ENCODE peak calls at places on chromosomes 16 and 17, in eight cellular contexts. Y, G, M, T, W, X, R and L are unnamed samples.

GRCh38 chr17:51091635-51092034 is 29.0 kb downstream of the SPAG9 start:
- DNase-seq in Y (no peak), G (no peak), M (no peak), T (no peak), W (no peak), X (no peak), R (no peak), L (no peak)

GRCh38 chr17:72512649-72513556 is 392.1 kb downstream of the SOX9 start:
- DNase-seq in Y (no peak), G (no peak), M (no peak), T (no peak), W (no peak), X (no peak), R (no peak), L (no peak)

GRCh38 chr16:27818231-27818630 is 245.3 kb downstream of the GSG1L start:
- DNase-seq in Y (no peak), G (no peak), M (no peak), T (no peak), W (no peak), X (no peak), R (no peak), L (no peak)

GRCh38 chr16:80369559-80369958 is 171.2 kb upstream of the DYNLRB2 start:
- DNase-seq in Y (peak; percentile 42), G (peak; percentile 36), M (peak; percentile 58), T (peak; percentile 84), W (no peak), X (no peak), R (no peak), L (peak; percentile 54)

GRCh38 chr17:81028506-81028858 is 6.5 kb upstream of the BAIAP2 start:
- DNase-seq in Y (no peak), G (no peak), M (no peak), T (no peak), W (no peak), X (no peak), R (no peak), L (no peak)

GRCh38 chr17:17605083-17605746 is 13.7 kb upstream of the PEMT start:
- DNase-seq in Y (no peak), G (no peak), M (no peak), T (no peak), W (no peak), X (no peak), R (no peak), L (no peak)

GRCh38 chr17:68204736-68205135 is 43.1 kb upstream of the AMZ2 start:
- DNase-seq in Y (no peak), G (no peak), M (no peak), T (no peak), W (no peak), X (no peak), R (no peak), L (no peak)

GRCh38 chr17:63918305-63918704 is 334 bp downstream of the GH1 start:
- DNase-seq in Y (no peak), G (no peak), M (peak; percentile 13), T (peak; percentile 62), W (no peak), X (no peak), R (no peak), L (no peak)

GRCh38 chr16:2686912-2687507 is 4.7 kb downstream of the KCTD5 start:
- DNase-seq in Y (peak; percentile 58), G (no peak), M (no peak), T (no peak), W (no peak), X (no peak), R (peak; percentile 76), L (no peak)

GRCh38 chr16:13982446-13982845 is 62.5 kb downstream of the ERCC4 start:
- DNase-seq in Y (no peak), G (no peak), M (peak; percentile 28), T (no peak), W (no peak), X (no peak), R (no peak), L (no peak)

GRCh38 chr17:46072998-46073397 is 73.9 kb downstream of the STH start:
- DNase-seq in Y (no peak), G (no peak), M (peak; percentile 64), T (no peak), W (no peak), X (no peak), R (no peak), L (peak; percentile 75)

GRCh38 chr17:58995247-58995940 is 111.3 kb downstream of the TRIM37 start:
- DNase-seq in Y (no peak), G (no peak), M (peak; percentile 23), T (no peak), W (no peak), X (no peak), R (no peak), L (no peak)

GRCh38 chr17:16430650-16431049 is 15.3 kb downstream of the TRPV2 start:
- DNase-seq in Y (no peak), G (no peak), M (no peak), T (no peak), W (no peak), X (no peak), R (no peak), L (no peak)

DNA sequence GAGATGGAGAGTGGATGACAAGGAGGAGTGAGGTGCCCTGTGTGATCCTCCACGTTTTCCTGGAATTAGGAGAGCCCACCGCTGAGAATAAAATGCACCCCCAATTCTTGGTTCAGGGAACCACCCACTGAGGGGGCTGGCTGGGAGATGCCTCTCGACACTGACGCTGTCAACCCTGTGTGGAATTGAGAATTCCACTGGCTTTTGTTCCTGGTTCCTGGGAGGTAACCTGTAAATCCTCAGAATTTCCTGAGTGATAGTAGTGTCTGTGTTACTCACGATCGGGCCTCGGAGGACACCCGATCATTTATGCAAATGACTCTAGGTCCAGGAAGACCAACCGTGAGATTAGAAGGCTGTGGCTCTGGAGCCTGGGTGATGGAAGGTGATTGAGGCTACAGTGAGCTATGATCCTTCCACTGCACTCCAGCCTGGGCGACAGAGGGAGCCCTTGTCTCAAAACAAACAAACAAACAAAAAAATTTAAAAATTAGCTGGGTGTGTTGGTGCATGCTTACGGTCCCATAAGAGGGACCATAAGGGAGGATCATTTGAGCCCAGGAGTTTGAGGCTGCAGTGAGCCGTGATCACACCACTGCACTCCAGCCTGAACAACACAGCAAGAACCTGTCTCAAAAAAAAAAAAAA is 11.7 kb upstream of the PRPSAP1 start:
- DNase-seq in Y (no peak), G (no peak), M (peak; percentile 39), T (peak; percentile 30), W (no peak), X (no peak), R (no peak), L (no peak)
- TF ChIP-seq CTCF in Y (peak; percentile 27), G (peak; percentile 57), M (peak; percentile 74), T (peak; percentile 55), W (no peak), X (no peak), R (no peak), L (peak; percentile 48)

DNA sequence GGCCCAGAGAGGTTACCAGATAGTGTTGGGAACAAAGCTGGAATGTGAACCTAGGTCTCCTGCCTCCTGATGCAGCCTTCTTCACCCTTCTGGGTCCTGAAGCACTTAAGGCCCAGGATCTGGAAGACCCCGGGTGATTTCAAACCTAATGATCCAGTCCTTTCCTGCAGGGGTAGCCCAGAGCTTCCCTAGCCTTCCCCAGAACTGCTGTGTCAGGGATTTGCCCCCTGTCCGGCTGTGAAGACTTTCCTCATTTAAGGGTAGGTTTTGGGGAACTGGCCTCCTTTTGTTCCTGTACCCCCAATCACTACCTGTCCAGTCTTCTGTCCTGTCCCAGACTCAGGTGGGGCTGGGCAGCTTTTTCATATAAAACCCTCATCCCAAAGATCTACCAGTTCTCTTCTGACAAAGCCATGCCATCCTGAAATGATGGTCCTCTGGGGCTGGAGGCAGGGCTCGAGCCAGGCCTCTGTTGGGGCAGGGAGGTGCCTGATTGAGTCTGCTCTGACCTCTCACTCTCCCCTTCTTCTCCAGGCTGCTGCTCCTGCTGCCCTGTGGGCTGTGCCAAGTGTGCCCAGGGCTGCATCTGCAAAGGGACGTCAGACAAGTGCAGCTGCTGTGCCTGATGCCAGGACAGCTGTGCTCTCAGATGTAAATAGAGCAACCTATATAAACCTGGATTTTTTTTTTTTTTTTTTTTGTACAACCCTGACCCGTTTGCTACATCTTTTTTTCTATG is 1.3 kb downstream of the MT1X start:
- DNase-seq in Y (peak; percentile 49), G (no peak), M (no peak), T (no peak), W (no peak), X (no peak), R (no peak), L (no peak)
- H3K4me3 ChIP-seq in Y (peak overlapping the region; percentile 60), G (peak overlapping the region; percentile 77), M (peak overlapping the region; percentile 4), T (no peak overlapping the region), W (peak overlapping the region; percentile 75), X (peak overlapping the region; percentile 58), R (peak overlapping the region; percentile 82), L (peak overlapping the region; percentile 72)

GRCh38 chr16:29734826-29735225 is 11.0 kb downstream of the C16orf54 start:
- DNase-seq in Y (no peak), G (no peak), M (no peak), T (no peak), W (no peak), X (no peak), R (no peak), L (peak; percentile 14)

GRCh38 chr16:29738514-29738913 is 7.3 kb downstream of the C16orf54 start:
- DNase-seq in Y (no peak), G (no peak), M (no peak), T (no peak), W (no peak), X (peak; percentile 46), R (no peak), L (no peak)

GRCh38 chr16:29737713-29738112 is 8.1 kb downstream of the C16orf54 start:
- DNase-seq in Y (no peak), G (no peak), M (no peak), T (no peak), W (no peak), X (no peak), R (no peak), L (no peak)

GRCh38 chr16:29736764-29737163 is 9.0 kb downstream of the C16orf54 start:
- DNase-seq in Y (no peak), G (no peak), M (no peak), T (no peak), W (no peak), X (no peak), R (no peak), L (no peak)

GRCh38 chr16:29736112-29736511 is 9.7 kb downstream of the C16orf54 start:
- DNase-seq in Y (no peak), G (no peak), M (no peak), T (peak; percentile 17), W (no peak), X (no peak), R (no peak), L (no peak)
- TF ChIP-seq CTCF in Y (no peak), G (peak; percentile 20), M (no peak), T (peak; percentile 28), W (no peak), X (no peak), R (no peak), L (no peak)

DNA sequence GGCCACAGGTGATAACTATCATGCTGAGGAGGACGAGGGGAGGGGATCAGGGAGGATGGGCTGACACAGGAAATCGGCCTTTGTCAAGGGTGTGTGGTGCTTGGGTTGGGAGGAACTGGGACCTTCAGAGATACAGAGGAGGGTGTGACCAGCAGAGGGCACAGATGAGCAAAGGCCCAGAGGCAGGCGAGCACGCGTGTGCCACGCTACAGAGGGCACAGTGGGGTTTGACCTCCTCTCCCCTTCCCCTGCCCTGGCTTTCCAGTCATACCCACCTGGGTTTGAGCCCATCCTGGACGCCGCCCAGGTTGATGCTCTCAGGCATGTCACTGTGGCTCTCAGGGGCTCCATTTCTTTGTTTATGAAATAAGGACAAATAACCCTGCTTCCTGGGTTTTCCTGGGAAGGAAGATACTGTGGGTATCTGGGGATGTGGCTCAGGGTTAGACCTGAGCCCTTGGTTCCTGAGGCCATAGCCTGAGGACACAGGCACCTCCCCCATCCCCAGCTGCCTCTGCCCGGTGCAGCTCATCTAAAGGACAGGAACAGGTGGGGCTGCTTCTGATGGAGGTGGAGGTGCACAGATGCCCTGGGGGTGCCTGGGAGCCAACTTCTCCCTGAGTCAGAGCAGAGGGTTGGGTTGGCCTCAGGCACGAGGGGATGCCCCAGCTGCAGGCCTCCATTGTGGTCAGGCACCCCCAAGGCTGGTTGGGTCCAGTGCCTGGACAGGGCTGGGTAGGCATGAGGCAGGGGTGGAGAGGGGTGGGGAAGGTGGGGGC is 51.8 kb downstream of the BEAN1 start:
- DNase-seq in Y (peak; percentile 81), G (peak; percentile 59), M (peak; percentile 59), T (peak; percentile 69), W (peak; percentile 72), X (peak; percentile 63), R (peak; percentile 85), L (peak; percentile 65)
- H3K4me3 ChIP-seq in Y (no peak overlapping the region), G (no peak overlapping the region), M (no peak overlapping the region), T (no peak overlapping the region), W (no peak overlapping the region), X (no peak overlapping the region), R (no peak overlapping the region), L (no peak overlapping the region)